ENCODE peak calls at places on chromosome 6, in ten cellular contexts. One of them, this sample, is unnamed. For H3K27me3, the result is how much of the 10 kb centered on the place peaks cover.

GRCh38 chr6:113672691-113673149 is 184.4 kb upstream of the MARCKS start:
- DNase-seq in osteoblast: peak
- DNase-seq in mammary epithelial cell: no peak
- DNase-seq in left lung: no peak
- DNase-seq in heart left ventricle: peak
- DNase-seq in body of pancreas: peak
- DNase-seq in Peyer's patch: no peak
- DNase-seq in uterus: peak
- DNase-seq in psoas muscle: peak
- DNase-seq in esophagus squamous epithelium: no peak
- DNase-seq in this sample: peak

GRCh38 chr6:30988209-30988825 is 4.8 kb downstream of the MUC21 start:
- DNase-seq in psoas muscle: no peak
- DNase-seq in heart left ventricle: no peak
- DNase-seq in osteoblast: no peak
- DNase-seq in uterus: no peak
- DNase-seq in mammary epithelial cell: no peak
- DNase-seq in body of pancreas: no peak
- DNase-seq in left lung: no peak
- DNase-seq in Peyer's patch: no peak
- DNase-seq in esophagus squamous epithelium: no peak
- DNase-seq in this sample: no peak

GRCh38 chr6:25995507-25995906 is 32.9 kb downstream of the TRIM38 start:
- DNase-seq in body of pancreas: no peak
- DNase-seq in Peyer's patch: no peak
- DNase-seq in uterus: no peak
- DNase-seq in osteoblast: peak
- DNase-seq in left lung: no peak
- DNase-seq in esophagus squamous epithelium: no peak
- DNase-seq in heart left ventricle: no peak
- DNase-seq in mammary epithelial cell: no peak
- DNase-seq in psoas muscle: no peak
- DNase-seq in this sample: no peak

GRCh38 chr6:143160439-143161220 is 99.9 kb downstream of the AIG1 start:
- DNase-seq in osteoblast: no peak
- DNase-seq in left lung: no peak
- DNase-seq in mammary epithelial cell: no peak
- DNase-seq in psoas muscle: no peak
- DNase-seq in body of pancreas: no peak
- DNase-seq in Peyer's patch: no peak
- DNase-seq in heart left ventricle: no peak
- DNase-seq in esophagus squamous epithelium: no peak
- DNase-seq in uterus: no peak
- DNase-seq in this sample: no peak

GRCh38 chr6:33414592-33415271 is 3.2 kb downstream of the CUTA start:
- DNase-seq in left lung: no peak
- DNase-seq in esophagus squamous epithelium: no peak
- DNase-seq in body of pancreas: no peak
- DNase-seq in heart left ventricle: no peak
- DNase-seq in psoas muscle: no peak
- DNase-seq in mammary epithelial cell: no peak
- DNase-seq in osteoblast: peak
- DNase-seq in Peyer's patch: no peak
- DNase-seq in uterus: no peak
- DNase-seq in this sample: no peak

GRCh38 chr6:151063339-151063738 is 176.4 kb upstream of the AKAP12 start:
- DNase-seq in heart left ventricle: no peak
- DNase-seq in body of pancreas: no peak
- DNase-seq in Peyer's patch: no peak
- DNase-seq in mammary epithelial cell: peak
- DNase-seq in uterus: no peak
- DNase-seq in osteoblast: peak
- DNase-seq in psoas muscle: no peak
- DNase-seq in left lung: no peak
- DNase-seq in esophagus squamous epithelium: no peak
- DNase-seq in this sample: no peak

GRCh38 chr6:158654960-158655485 is 5.2 kb downstream of the SYTL3 start:
- DNase-seq in left lung: no peak
- DNase-seq in osteoblast: peak
- DNase-seq in heart left ventricle: no peak
- DNase-seq in Peyer's patch: no peak
- DNase-seq in body of pancreas: no peak
- DNase-seq in uterus: no peak
- DNase-seq in esophagus squamous epithelium: no peak
- DNase-seq in mammary epithelial cell: no peak
- DNase-seq in psoas muscle: no peak
- DNase-seq in this sample: no peak

GRCh38 chr6:157665172-157665571 is 157.9 kb upstream of the SNX9 start:
- DNase-seq in heart left ventricle: no peak
- DNase-seq in left lung: no peak
- DNase-seq in mammary epithelial cell: no peak
- DNase-seq in osteoblast: no peak
- DNase-seq in Peyer's patch: no peak
- DNase-seq in uterus: no peak
- DNase-seq in psoas muscle: no peak
- DNase-seq in body of pancreas: no peak
- DNase-seq in esophagus squamous epithelium: no peak
- DNase-seq in this sample: no peak

GRCh38 chr6:82298012-82298411 is 50.5 kb upstream of the IBTK start:
- DNase-seq in esophagus squamous epithelium: no peak
- DNase-seq in psoas muscle: no peak
- DNase-seq in uterus: no peak
- DNase-seq in mammary epithelial cell: peak
- DNase-seq in heart left ventricle: no peak
- DNase-seq in Peyer's patch: no peak
- DNase-seq in osteoblast: no peak
- DNase-seq in left lung: no peak
- DNase-seq in body of pancreas: no peak
- DNase-seq in this sample: no peak

GRCh38 chr6:163355471-163355991 is 59.0 kb upstream of the QKI start:
- DNase-seq in Peyer's patch: no peak
- DNase-seq in osteoblast: peak
- DNase-seq in body of pancreas: peak
- DNase-seq in mammary epithelial cell: peak
- DNase-seq in psoas muscle: peak
- DNase-seq in left lung: peak
- DNase-seq in uterus: peak
- DNase-seq in esophagus squamous epithelium: no peak
- DNase-seq in heart left ventricle: peak
- DNase-seq in this sample: peak

GRCh38 chr6:165515963-165516624 is 146.9 kb downstream of the PDE10A start:
- DNase-seq in body of pancreas: no peak
- DNase-seq in heart left ventricle: no peak
- DNase-seq in left lung: no peak
- DNase-seq in psoas muscle: no peak
- DNase-seq in mammary epithelial cell: no peak
- DNase-seq in esophagus squamous epithelium: no peak
- DNase-seq in osteoblast: no peak
- DNase-seq in uterus: no peak
- DNase-seq in Peyer's patch: no peak
- DNase-seq in this sample: no peak

GRCh38 chr6:88808381-88808780 is 155.0 kb downstream of the RNGTT start:
- DNase-seq in mammary epithelial cell: no peak
- DNase-seq in left lung: no peak
- DNase-seq in esophagus squamous epithelium: no peak
- DNase-seq in psoas muscle: no peak
- DNase-seq in heart left ventricle: no peak
- DNase-seq in uterus: no peak
- DNase-seq in Peyer's patch: no peak
- DNase-seq in osteoblast: no peak
- DNase-seq in body of pancreas: no peak
- DNase-seq in this sample: no peak

GRCh38 chr6:112806163-112806900 is 459.2 kb downstream of the RFPL4B start:
- DNase-seq in heart left ventricle: no peak
- DNase-seq in left lung: no peak
- DNase-seq in esophagus squamous epithelium: no peak
- DNase-seq in body of pancreas: no peak
- DNase-seq in mammary epithelial cell: no peak
- DNase-seq in psoas muscle: no peak
- DNase-seq in uterus: no peak
- DNase-seq in osteoblast: peak
- DNase-seq in Peyer's patch: no peak
- DNase-seq in this sample: no peak

GRCh38 chr6:55882731-55883595 is 7.6 kb upstream of the BMP5 start:
- DNase-seq in psoas muscle: no peak
- DNase-seq in mammary epithelial cell: peak
- DNase-seq in esophagus squamous epithelium: no peak
- DNase-seq in osteoblast: no peak
- DNase-seq in heart left ventricle: no peak
- DNase-seq in Peyer's patch: no peak
- DNase-seq in uterus: no peak
- DNase-seq in body of pancreas: no peak
- DNase-seq in left lung: no peak
- DNase-seq in this sample: no peak
- H3K4me3 ChIP-seq in psoas muscle: no peak
- H3K4me3 ChIP-seq in mammary epithelial cell: no peak
- H3K4me3 ChIP-seq in esophagus squamous epithelium: no peak
- H3K4me3 ChIP-seq in osteoblast: no peak
- H3K4me3 ChIP-seq in heart left ventricle: no peak
- H3K4me3 ChIP-seq in Peyer's patch: no peak
- H3K4me3 ChIP-seq in uterus: no peak
- H3K4me3 ChIP-seq in body of pancreas: no peak
- H3K4me3 ChIP-seq in left lung: no peak
- H3K4me3 ChIP-seq in this sample: no peak

GRCh38 chr6:7502743-7503142 is 38.7 kb upstream of the DSP start:
- DNase-seq in mammary epithelial cell: no peak
- DNase-seq in left lung: no peak
- DNase-seq in Peyer's patch: no peak
- DNase-seq in uterus: no peak
- DNase-seq in osteoblast: no peak
- DNase-seq in esophagus squamous epithelium: no peak
- DNase-seq in body of pancreas: no peak
- DNase-seq in heart left ventricle: no peak
- DNase-seq in psoas muscle: no peak
- DNase-seq in this sample: no peak
- H3K27me3 ChIP-seq in mammary epithelial cell: under half
- H3K27me3 ChIP-seq in left lung: under half
- H3K27me3 ChIP-seq in Peyer's patch: under half
- H3K27me3 ChIP-seq in uterus: under half
- H3K27me3 ChIP-seq in osteoblast: under half
- H3K27me3 ChIP-seq in esophagus squamous epithelium: under half
- H3K27me3 ChIP-seq in body of pancreas: under half
- H3K27me3 ChIP-seq in heart left ventricle: under half
- H3K27me3 ChIP-seq in psoas muscle: under half
- H3K27me3 ChIP-seq in this sample: under half

GRCh38 chr6:21033095-21033494 is 498.8 kb downstream of the CDKAL1 start:
- DNase-seq in heart left ventricle: no peak
- DNase-seq in mammary epithelial cell: no peak
- DNase-seq in left lung: no peak
- DNase-seq in body of pancreas: no peak
- DNase-seq in uterus: no peak
- DNase-seq in Peyer's patch: no peak
- DNase-seq in esophagus squamous epithelium: no peak
- DNase-seq in psoas muscle: no peak
- DNase-seq in osteoblast: no peak
- DNase-seq in this sample: no peak
- H3K4me3 ChIP-seq in heart left ventricle: no peak
- H3K4me3 ChIP-seq in mammary epithelial cell: no peak
- H3K4me3 ChIP-seq in left lung: no peak
- H3K4me3 ChIP-seq in body of pancreas: no peak
- H3K4me3 ChIP-seq in uterus: no peak
- H3K4me3 ChIP-seq in Peyer's patch: no peak
- H3K4me3 ChIP-seq in esophagus squamous epithelium: no peak
- H3K4me3 ChIP-seq in psoas muscle: peak
- H3K4me3 ChIP-seq in osteoblast: peak
- H3K4me3 ChIP-seq in this sample: no peak

DNA sequence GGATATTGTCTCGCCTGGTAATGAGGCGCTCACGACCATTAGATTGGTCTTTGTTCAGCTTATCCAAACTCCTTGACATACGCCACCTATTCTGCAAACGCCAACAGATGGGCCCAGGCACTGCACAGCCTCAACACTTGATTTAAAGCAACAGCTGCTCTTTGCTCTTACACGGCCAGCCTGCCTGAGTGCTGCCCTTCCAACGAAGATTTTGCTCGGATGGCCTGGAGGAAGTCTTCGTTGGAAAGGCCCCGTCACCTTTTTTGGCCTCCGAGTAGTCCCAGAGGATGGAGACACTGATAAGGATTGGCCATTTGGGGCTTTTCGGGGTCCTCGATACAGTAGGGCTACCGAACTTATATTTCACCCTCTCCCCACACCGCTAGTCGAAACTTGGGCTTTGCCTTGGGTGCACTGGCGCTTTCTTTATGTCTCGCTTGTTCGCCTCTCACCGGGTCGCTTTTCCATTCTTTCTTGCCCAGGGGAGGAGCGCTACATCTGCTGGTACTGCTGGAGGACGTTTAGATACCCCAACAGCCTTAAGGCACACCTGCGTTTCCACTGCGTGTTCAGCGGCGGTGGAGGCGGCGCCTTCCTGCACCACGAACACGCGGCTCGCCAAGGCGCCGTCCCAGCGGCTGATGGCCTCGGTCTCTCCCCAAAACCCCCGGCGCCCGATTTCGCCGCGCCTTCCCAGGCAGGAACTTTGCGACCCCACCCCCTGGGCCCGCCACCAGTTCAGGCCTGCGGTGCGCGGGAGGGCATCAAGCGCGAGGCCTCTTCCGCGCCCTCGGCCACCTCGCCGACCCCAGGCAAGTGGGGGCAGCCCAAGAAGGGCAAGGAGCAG is 6.1 kb downstream of the PRDM13 start:
- DNase-seq in esophagus squamous epithelium: no peak
- DNase-seq in heart left ventricle: no peak
- DNase-seq in uterus: no peak
- DNase-seq in psoas muscle: peak
- DNase-seq in left lung: no peak
- DNase-seq in body of pancreas: no peak
- DNase-seq in osteoblast: no peak
- DNase-seq in mammary epithelial cell: no peak
- DNase-seq in Peyer's patch: no peak
- DNase-seq in this sample: no peak
- H3K27me3 ChIP-seq in esophagus squamous epithelium: under half
- H3K27me3 ChIP-seq in heart left ventricle: half or more
- H3K27me3 ChIP-seq in uterus: half or more
- H3K27me3 ChIP-seq in psoas muscle: under half
- H3K27me3 ChIP-seq in left lung: half or more
- H3K27me3 ChIP-seq in body of pancreas: half or more
- H3K27me3 ChIP-seq in osteoblast: half or more
- H3K27me3 ChIP-seq in mammary epithelial cell: half or more
- H3K27me3 ChIP-seq in Peyer's patch: half or more
- H3K27me3 ChIP-seq in this sample: half or more

GRCh38 chr6:43627008-43627825 is 1.8 kb downstream of the GTPBP2 start:
- DNase-seq in left lung: peak
- DNase-seq in psoas muscle: peak
- DNase-seq in osteoblast: peak
- DNase-seq in uterus: peak
- DNase-seq in mammary epithelial cell: peak
- DNase-seq in heart left ventricle: peak
- DNase-seq in esophagus squamous epithelium: no peak
- DNase-seq in body of pancreas: peak
- DNase-seq in Peyer's patch: no peak
- DNase-seq in this sample: peak
- H3K4me3 ChIP-seq in left lung: no peak
- H3K4me3 ChIP-seq in psoas muscle: peak
- H3K4me3 ChIP-seq in osteoblast: peak
- H3K4me3 ChIP-seq in uterus: no peak
- H3K4me3 ChIP-seq in mammary epithelial cell: peak
- H3K4me3 ChIP-seq in heart left ventricle: peak
- H3K4me3 ChIP-seq in esophagus squamous epithelium: peak
- H3K4me3 ChIP-seq in body of pancreas: no peak
- H3K4me3 ChIP-seq in Peyer's patch: no peak
- H3K4me3 ChIP-seq in this sample: peak

GRCh38 chr6:1589208-1589607 is 20.5 kb upstream of the FOXC1 start:
- DNase-seq in psoas muscle: no peak
- DNase-seq in heart left ventricle: no peak
- DNase-seq in body of pancreas: no peak
- DNase-seq in Peyer's patch: no peak
- DNase-seq in esophagus squamous epithelium: no peak
- DNase-seq in osteoblast: peak
- DNase-seq in uterus: no peak
- DNase-seq in mammary epithelial cell: no peak
- DNase-seq in left lung: no peak
- DNase-seq in this sample: no peak
- H3K27me3 ChIP-seq in psoas muscle: under half
- H3K27me3 ChIP-seq in heart left ventricle: under half
- H3K27me3 ChIP-seq in body of pancreas: under half
- H3K27me3 ChIP-seq in Peyer's patch: under half
- H3K27me3 ChIP-seq in esophagus squamous epithelium: under half
- H3K27me3 ChIP-seq in osteoblast: under half
- H3K27me3 ChIP-seq in uterus: under half
- H3K27me3 ChIP-seq in mammary epithelial cell: under half
- H3K27me3 ChIP-seq in left lung: under half
- H3K27me3 ChIP-seq in this sample: under half